ENCODE peak calls at places on chromosomes 1 and 21, in nine cellular contexts. One of them, this sample, is unnamed.

GRCh38 chr1:21899972-21900371 is 37.1 kb downstream of the HSPG2 start:
- DNase-seq in K562: no peak
- DNase-seq in dorsolateral prefrontal cortex: no peak
- DNase-seq in CD8-positive, alpha-beta T cell: no peak
- DNase-seq in glutamatergic neuron: no peak
- DNase-seq in tibial nerve: no peak
- DNase-seq in endodermal cell: no peak
- DNase-seq in progenitor cell of endocrine pancreas: no peak
- DNase-seq in HL-60: no peak
- DNase-seq in this sample: peak

GRCh38 chr21:21385404-21385803 is 387.2 kb downstream of the NCAM2 start:
- DNase-seq in K562: no peak
- DNase-seq in dorsolateral prefrontal cortex: no peak
- DNase-seq in CD8-positive, alpha-beta T cell: no peak
- DNase-seq in glutamatergic neuron: no peak
- DNase-seq in tibial nerve: no peak
- DNase-seq in endodermal cell: no peak
- DNase-seq in progenitor cell of endocrine pancreas: no peak
- DNase-seq in HL-60: no peak
- DNase-seq in this sample: no peak

GRCh38 chr1:10643607-10644306 is 152.7 kb downstream of the CASZ1 start:
- DNase-seq in K562: no peak
- DNase-seq in dorsolateral prefrontal cortex: no peak
- DNase-seq in CD8-positive, alpha-beta T cell: no peak
- DNase-seq in glutamatergic neuron: no peak
- DNase-seq in tibial nerve: no peak
- DNase-seq in endodermal cell: no peak
- DNase-seq in progenitor cell of endocrine pancreas: no peak
- DNase-seq in HL-60: no peak
- DNase-seq in this sample: no peak

GRCh38 chr1:40058453-40059291 is 18.1 kb downstream of the CAP1 start:
- DNase-seq in K562: no peak
- DNase-seq in dorsolateral prefrontal cortex: no peak
- DNase-seq in CD8-positive, alpha-beta T cell: no peak
- DNase-seq in glutamatergic neuron: no peak
- DNase-seq in tibial nerve: no peak
- DNase-seq in endodermal cell: no peak
- DNase-seq in progenitor cell of endocrine pancreas: no peak
- DNase-seq in HL-60: no peak
- DNase-seq in this sample: no peak

GRCh38 chr1:67607699-67608098 is 77.3 kb upstream of the GADD45A start:
- DNase-seq in K562: no peak
- DNase-seq in dorsolateral prefrontal cortex: no peak
- DNase-seq in CD8-positive, alpha-beta T cell: no peak
- DNase-seq in glutamatergic neuron: no peak
- DNase-seq in tibial nerve: no peak
- DNase-seq in endodermal cell: peak
- DNase-seq in progenitor cell of endocrine pancreas: no peak
- DNase-seq in HL-60: no peak
- DNase-seq in this sample: no peak

GRCh38 chr1:223319913-223320600 is 43.9 kb downstream of the SUSD4 start:
- DNase-seq in K562: no peak
- DNase-seq in dorsolateral prefrontal cortex: no peak
- DNase-seq in CD8-positive, alpha-beta T cell: no peak
- DNase-seq in glutamatergic neuron: no peak
- DNase-seq in tibial nerve: no peak
- DNase-seq in endodermal cell: peak
- DNase-seq in progenitor cell of endocrine pancreas: no peak
- DNase-seq in HL-60: no peak
- DNase-seq in this sample: no peak

GRCh38 chr1:169809370-169810095 is 14.8 kb upstream of the METTL18 start:
- DNase-seq in K562: peak
- DNase-seq in dorsolateral prefrontal cortex: no peak
- DNase-seq in CD8-positive, alpha-beta T cell: no peak
- DNase-seq in glutamatergic neuron: no peak
- DNase-seq in tibial nerve: no peak
- DNase-seq in endodermal cell: no peak
- DNase-seq in progenitor cell of endocrine pancreas: no peak
- DNase-seq in HL-60: peak
- DNase-seq in this sample: peak

GRCh38 chr1:210251680-210252490 is 19.3 kb downstream of the SERTAD4 start:
- DNase-seq in K562: no peak
- DNase-seq in dorsolateral prefrontal cortex: no peak
- DNase-seq in CD8-positive, alpha-beta T cell: no peak
- DNase-seq in glutamatergic neuron: peak
- DNase-seq in tibial nerve: no peak
- DNase-seq in endodermal cell: peak
- DNase-seq in progenitor cell of endocrine pancreas: no peak
- DNase-seq in HL-60: no peak
- DNase-seq in this sample: no peak

GRCh38 chr1:189669846-189670245 is 807.8 kb downstream of the BRINP3 start:
- DNase-seq in K562: no peak
- DNase-seq in dorsolateral prefrontal cortex: no peak
- DNase-seq in CD8-positive, alpha-beta T cell: no peak
- DNase-seq in glutamatergic neuron: no peak
- DNase-seq in tibial nerve: no peak
- DNase-seq in endodermal cell: no peak
- DNase-seq in progenitor cell of endocrine pancreas: no peak
- DNase-seq in HL-60: no peak
- DNase-seq in this sample: peak

GRCh38 chr1:222525956-222526355 is 21.9 kb downstream of the HHIPL2 start:
- DNase-seq in K562: no peak
- DNase-seq in dorsolateral prefrontal cortex: no peak
- DNase-seq in CD8-positive, alpha-beta T cell: no peak
- DNase-seq in glutamatergic neuron: no peak
- DNase-seq in tibial nerve: no peak
- DNase-seq in endodermal cell: no peak
- DNase-seq in progenitor cell of endocrine pancreas: no peak
- DNase-seq in HL-60: peak
- DNase-seq in this sample: no peak

GRCh38 chr1:40041466-40041838 is 923 bp downstream of the CAP1 start:
- DNase-seq in K562: no peak
- DNase-seq in dorsolateral prefrontal cortex: no peak
- DNase-seq in CD8-positive, alpha-beta T cell: no peak
- DNase-seq in glutamatergic neuron: no peak
- DNase-seq in tibial nerve: no peak
- DNase-seq in endodermal cell: no peak
- DNase-seq in progenitor cell of endocrine pancreas: no peak
- DNase-seq in HL-60: no peak
- DNase-seq in this sample: no peak

GRCh38 chr1:168957818-168958217 is 148.7 kb upstream of the ATP1B1 start:
- DNase-seq in K562: no peak
- DNase-seq in dorsolateral prefrontal cortex: no peak
- DNase-seq in CD8-positive, alpha-beta T cell: no peak
- DNase-seq in glutamatergic neuron: no peak
- DNase-seq in tibial nerve: no peak
- DNase-seq in endodermal cell: no peak
- DNase-seq in progenitor cell of endocrine pancreas: no peak
- DNase-seq in HL-60: no peak
- DNase-seq in this sample: peak

GRCh38 chr1:2317230-2318065 is 73.9 kb downstream of the MORN1 start:
- DNase-seq in K562: peak
- DNase-seq in dorsolateral prefrontal cortex: no peak
- DNase-seq in CD8-positive, alpha-beta T cell: no peak
- DNase-seq in glutamatergic neuron: no peak
- DNase-seq in tibial nerve: no peak
- DNase-seq in endodermal cell: peak
- DNase-seq in progenitor cell of endocrine pancreas: no peak
- DNase-seq in HL-60: no peak
- DNase-seq in this sample: no peak

GRCh38 chr21:33370292-33370691 is 32.9 kb upstream of the IFNGR2 start:
- DNase-seq in K562: no peak
- DNase-seq in dorsolateral prefrontal cortex: no peak
- DNase-seq in CD8-positive, alpha-beta T cell: no peak
- DNase-seq in glutamatergic neuron: no peak
- DNase-seq in tibial nerve: no peak
- DNase-seq in endodermal cell: no peak
- DNase-seq in progenitor cell of endocrine pancreas: no peak
- DNase-seq in HL-60: no peak
- DNase-seq in this sample: peak

GRCh38 chr1:227572752-227573151 is 9.4 kb downstream of the ZNF678 start:
- DNase-seq in K562: no peak
- DNase-seq in dorsolateral prefrontal cortex: no peak
- DNase-seq in CD8-positive, alpha-beta T cell: no peak
- DNase-seq in glutamatergic neuron: no peak
- DNase-seq in tibial nerve: no peak
- DNase-seq in endodermal cell: no peak
- DNase-seq in progenitor cell of endocrine pancreas: no peak
- DNase-seq in HL-60: no peak
- DNase-seq in this sample: no peak

GRCh38 chr1:7224644-7225043 is 439.4 kb downstream of the CAMTA1 start:
- DNase-seq in K562: no peak
- DNase-seq in dorsolateral prefrontal cortex: no peak
- DNase-seq in CD8-positive, alpha-beta T cell: no peak
- DNase-seq in glutamatergic neuron: no peak
- DNase-seq in tibial nerve: no peak
- DNase-seq in endodermal cell: peak
- DNase-seq in progenitor cell of endocrine pancreas: no peak
- DNase-seq in HL-60: no peak
- DNase-seq in this sample: peak

GRCh38 chr1:109185357-109185756 is 28.4 kb upstream of the SARS1 start:
- DNase-seq in K562: no peak
- DNase-seq in dorsolateral prefrontal cortex: no peak
- DNase-seq in CD8-positive, alpha-beta T cell: no peak
- DNase-seq in glutamatergic neuron: no peak
- DNase-seq in tibial nerve: no peak
- DNase-seq in endodermal cell: no peak
- DNase-seq in progenitor cell of endocrine pancreas: no peak
- DNase-seq in HL-60: no peak
- DNase-seq in this sample: no peak

GRCh38 chr21:40841524-40842196 is 5.3 kb downstream of the DSCAM start:
- DNase-seq in K562: no peak
- DNase-seq in dorsolateral prefrontal cortex: peak
- DNase-seq in CD8-positive, alpha-beta T cell: no peak
- DNase-seq in glutamatergic neuron: peak
- DNase-seq in tibial nerve: no peak
- DNase-seq in endodermal cell: peak
- DNase-seq in progenitor cell of endocrine pancreas: peak
- DNase-seq in HL-60: peak
- DNase-seq in this sample: no peak
- TF ChIP-seq CTCF in K562: peak
- TF ChIP-seq CTCF in dorsolateral prefrontal cortex: peak
- TF ChIP-seq CTCF in CD8-positive, alpha-beta T cell: no peak
- TF ChIP-seq CTCF in glutamatergic neuron: peak
- TF ChIP-seq CTCF in tibial nerve: no peak
- TF ChIP-seq CTCF in endodermal cell: peak
- TF ChIP-seq CTCF in progenitor cell of endocrine pancreas: peak
- TF ChIP-seq CTCF in HL-60: no peak
- TF ChIP-seq CTCF in this sample: no peak

GRCh38 chr1:16141573-16142336 is 14.1 kb downstream of the EPHA2 start:
- DNase-seq in K562: no peak
- DNase-seq in dorsolateral prefrontal cortex: no peak
- DNase-seq in CD8-positive, alpha-beta T cell: no peak
- DNase-seq in glutamatergic neuron: no peak
- DNase-seq in tibial nerve: no peak
- DNase-seq in endodermal cell: no peak
- DNase-seq in progenitor cell of endocrine pancreas: no peak
- DNase-seq in HL-60: no peak
- DNase-seq in this sample: no peak

GRCh38 chr1:16140068-16140596 is 15.7 kb downstream of the EPHA2 start:
- DNase-seq in K562: no peak
- DNase-seq in dorsolateral prefrontal cortex: no peak
- DNase-seq in CD8-positive, alpha-beta T cell: no peak
- DNase-seq in glutamatergic neuron: no peak
- DNase-seq in tibial nerve: no peak
- DNase-seq in endodermal cell: no peak
- DNase-seq in progenitor cell of endocrine pancreas: no peak
- DNase-seq in HL-60: no peak
- DNase-seq in this sample: no peak

GRCh38 chr1:16138772-16139221 is 17.1 kb downstream of the EPHA2 start:
- DNase-seq in K562: no peak
- DNase-seq in dorsolateral prefrontal cortex: no peak
- DNase-seq in CD8-positive, alpha-beta T cell: no peak
- DNase-seq in glutamatergic neuron: no peak
- DNase-seq in tibial nerve: no peak
- DNase-seq in endodermal cell: no peak
- DNase-seq in progenitor cell of endocrine pancreas: no peak
- DNase-seq in HL-60: no peak
- DNase-seq in this sample: no peak

GRCh38 chr1:16137890-16138467 is 17.9 kb downstream of the EPHA2 start:
- DNase-seq in K562: no peak
- DNase-seq in dorsolateral prefrontal cortex: no peak
- DNase-seq in CD8-positive, alpha-beta T cell: no peak
- DNase-seq in glutamatergic neuron: no peak
- DNase-seq in tibial nerve: no peak
- DNase-seq in endodermal cell: no peak
- DNase-seq in progenitor cell of endocrine pancreas: no peak
- DNase-seq in HL-60: no peak
- DNase-seq in this sample: no peak

GRCh38 chr1:16139473-16139962 is 16.4 kb downstream of the EPHA2 start:
- DNase-seq in K562: no peak
- DNase-seq in dorsolateral prefrontal cortex: no peak
- DNase-seq in CD8-positive, alpha-beta T cell: no peak
- DNase-seq in glutamatergic neuron: no peak
- DNase-seq in tibial nerve: no peak
- DNase-seq in endodermal cell: no peak
- DNase-seq in progenitor cell of endocrine pancreas: no peak
- DNase-seq in HL-60: no peak
- DNase-seq in this sample: peak
- TF ChIP-seq CTCF in K562: no peak
- TF ChIP-seq CTCF in dorsolateral prefrontal cortex: no peak
- TF ChIP-seq CTCF in CD8-positive, alpha-beta T cell: no peak
- TF ChIP-seq CTCF in glutamatergic neuron: no peak
- TF ChIP-seq CTCF in tibial nerve: no peak
- TF ChIP-seq CTCF in endodermal cell: no peak
- TF ChIP-seq CTCF in progenitor cell of endocrine pancreas: no peak
- TF ChIP-seq CTCF in HL-60: no peak
- TF ChIP-seq CTCF in this sample: no peak

DNA sequence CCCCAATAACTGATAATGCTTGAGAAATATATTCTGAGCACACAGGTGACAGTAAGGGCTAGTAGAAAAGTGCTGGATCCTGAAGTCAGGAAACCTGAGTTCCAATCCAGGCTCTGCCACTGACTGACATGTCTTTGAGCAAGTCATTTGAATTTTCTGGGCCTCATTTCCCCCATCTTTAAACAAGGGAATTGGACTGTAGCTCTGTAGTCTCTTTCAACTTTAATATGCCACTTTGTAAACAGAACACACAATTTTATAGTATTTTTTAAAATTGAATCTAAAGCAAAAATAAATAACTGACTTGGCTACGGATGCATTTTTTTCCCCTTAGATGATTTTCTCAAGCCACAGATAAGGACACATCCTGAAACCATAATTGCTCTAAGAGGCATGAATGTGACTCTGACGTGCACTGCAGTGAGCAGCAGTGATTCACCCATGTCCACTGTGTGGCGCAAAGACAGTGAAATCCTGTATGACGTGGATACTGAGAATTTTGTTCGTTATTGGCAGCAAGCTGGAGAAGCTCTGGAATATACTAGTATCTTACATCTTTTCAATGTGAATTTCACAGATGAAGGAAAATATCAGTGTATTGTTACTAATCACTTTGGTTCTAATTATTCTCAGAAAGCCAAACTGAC is 37.0 kb downstream of the LRIG2 start:
- DNase-seq in K562: no peak
- DNase-seq in dorsolateral prefrontal cortex: no peak
- DNase-seq in CD8-positive, alpha-beta T cell: no peak
- DNase-seq in glutamatergic neuron: no peak
- DNase-seq in tibial nerve: no peak
- DNase-seq in endodermal cell: no peak
- DNase-seq in progenitor cell of endocrine pancreas: no peak
- DNase-seq in HL-60: no peak
- DNase-seq in this sample: peak
- TF ChIP-seq CTCF in K562: peak
- TF ChIP-seq CTCF in dorsolateral prefrontal cortex: peak
- TF ChIP-seq CTCF in CD8-positive, alpha-beta T cell: no peak
- TF ChIP-seq CTCF in glutamatergic neuron: no peak
- TF ChIP-seq CTCF in tibial nerve: no peak
- TF ChIP-seq CTCF in endodermal cell: peak
- TF ChIP-seq CTCF in progenitor cell of endocrine pancreas: no peak
- TF ChIP-seq CTCF in HL-60: no peak
- TF ChIP-seq CTCF in this sample: peak

GRCh38 chr1:94634977-94635416 is 93.4 kb upstream of the F3 start:
- DNase-seq in K562: peak
- DNase-seq in dorsolateral prefrontal cortex: no peak
- DNase-seq in CD8-positive, alpha-beta T cell: no peak
- DNase-seq in glutamatergic neuron: peak
- DNase-seq in tibial nerve: no peak
- DNase-seq in endodermal cell: no peak
- DNase-seq in progenitor cell of endocrine pancreas: no peak
- DNase-seq in HL-60: no peak
- DNase-seq in this sample: peak
- TF ChIP-seq CTCF in K562: peak
- TF ChIP-seq CTCF in dorsolateral prefrontal cortex: no peak
- TF ChIP-seq CTCF in CD8-positive, alpha-beta T cell: no peak
- TF ChIP-seq CTCF in glutamatergic neuron: no peak
- TF ChIP-seq CTCF in tibial nerve: no peak
- TF ChIP-seq CTCF in endodermal cell: peak
- TF ChIP-seq CTCF in progenitor cell of endocrine pancreas: no peak
- TF ChIP-seq CTCF in HL-60: no peak
- TF ChIP-seq CTCF in this sample: peak